ENCODE peak calls at places on chromosome 15, in four cellular contexts. J, L, H and C are unnamed samples.

GRCh38 chr15:82021992-82022391 is 23.8 kb downstream of the MEX3B start:
- DNase-seq in L (no peak), H (no peak), J (peak; percentile 60), C (no peak)

GRCh38 chr15:76313731-76314130 is 2.5 kb upstream of the ETFA start:
- DNase-seq in L (no peak), J (no peak), H (no peak), C (no peak)

GRCh38 chr15:91465696-91466095 is 365.6 kb downstream of the SV2B start:
- DNase-seq in J (no peak), H (no peak), L (no peak), C (no peak)

GRCh38 chr15:62835351-62835750 is 207.2 kb upstream of the TPM1 start:
- DNase-seq in L (no peak), J (no peak), H (peak; percentile 60), C (no peak)

GRCh38 chr15:27328616-27329015 is 357.6 kb downstream of the GABRG3 start:
- DNase-seq in J (no peak), L (no peak), H (no peak), C (no peak)

GRCh38 chr15:63369296-63369695 is 12.3 kb downstream of the CA12 start:
- DNase-seq in H (peak; percentile 32), J (no peak), L (no peak), C (no peak)

GRCh38 chr15:85010472-85011209 is 29.0 kb downstream of the PDE8A start:
- DNase-seq in J (no peak), H (peak; percentile 43), L (no peak), C (no peak)

GRCh38 chr15:35912196-35912595 is 366.2 kb upstream of the DPH6 start:
- DNase-seq in J (peak; percentile 13), L (no peak), H (peak; percentile 16), C (no peak)

GRCh38 chr15:40691737-40692136 is 3.2 kb upstream of the RAD51 start:
- DNase-seq in H (no peak), L (no peak), J (no peak), C (no peak)

GRCh38 chr15:95017950-95018349 is 786.6 kb downstream of the MCTP2 start:
- DNase-seq in L (no peak), J (no peak), H (peak; percentile 90), C (peak; percentile 44)

GRCh38 chr15:64979252-64979710 is 10.4 kb downstream of the SPG21 start:
- DNase-seq in L (no peak), J (no peak), H (peak; percentile 42), C (peak; percentile 38)

GRCh38 chr15:89442671-89443307 is 53.6 kb downstream of the RHCG start:
- DNase-seq in L (peak; percentile 53), H (peak; percentile 76), J (peak; percentile 8), C (peak; percentile 86)

GRCh38 chr15:63972801-63973200 is 73.5 kb downstream of the DAPK2 start:
- DNase-seq in L (peak; percentile 13), H (peak; percentile 62), J (no peak), C (peak; percentile 28)

GRCh38 chr15:97446138-97446537 is 514.4 kb upstream of the ARRDC4 start:
- DNase-seq in L (no peak), J (no peak), H (peak; percentile 36), C (peak; percentile 27)

GRCh38 chr15:44722011-44722410 is 10.7 kb downstream of the B2M start:
- DNase-seq in J (no peak), L (no peak), H (no peak), C (no peak)

GRCh38 chr15:90400759-90401314 is 12.8 kb downstream of the IQGAP1 start:
- DNase-seq in H (peak; percentile 99), L (no peak), J (peak; percentile 96), C (peak; percentile 79)

GRCh38 chr15:80019168-80019745 is 40.2 kb upstream of the ZFAND6 start:
- DNase-seq in H (no peak), J (no peak), L (no peak), C (no peak)

GRCh38 chr15:66927326-66928077 is 137.9 kb upstream of the SMAD3 start:
- DNase-seq in J (peak; percentile 51), L (no peak), H (peak; percentile 55), C (peak; percentile 6)

GRCh38 chr15:69561071-69561784 is 108.6 kb downstream of the RPLP1 start:
- DNase-seq in J (no peak), H (no peak), L (no peak), C (no peak)

GRCh38 chr15:43286074-43286473 is 19.3 kb upstream of the TGM5 start:
- DNase-seq in L (no peak), J (no peak), H (no peak), C (no peak)

GRCh38 chr15:75842722-75843617 is at the start of gene UBE2Q2:
- DNase-seq in J (peak; percentile 62), L (no peak), H (peak; percentile 91), C (peak; percentile 82)

GRCh38 chr15:57395292-57395691 is 19.0 kb downstream of the CGNL1 start:
- DNase-seq in H (no peak), L (no peak), J (peak; percentile 68), C (no peak)

GRCh38 chr15:50055333-50056278 is 63.4 kb downstream of the ATP8B4 start:
- DNase-seq in L (no peak), J (peak; percentile 92), H (no peak), C (no peak)

GRCh38 chr15:56016281-56016680 is 22.9 kb upstream of the NEDD4 start:
- DNase-seq in H (no peak), J (no peak), L (no peak), C (no peak)

GRCh38 chr15:25242957-25243799 is 195.6 kb downstream of the UBE3A start:
- DNase-seq in L (no peak), H (no peak), J (no peak), C (peak; percentile 12)

GRCh38 chr15:95106781-95107180 is 875.4 kb downstream of the MCTP2 start:
- DNase-seq in H (no peak), J (no peak), L (no peak), C (no peak)

GRCh38 chr15:64634020-64634419 is 141.4 kb downstream of the RBPMS2 start:
- DNase-seq in H (peak; percentile 72), J (no peak), L (no peak), C (no peak)

GRCh38 chr15:49438970-49439631 is 16.1 kb downstream of the FGF7 start:
- DNase-seq in J (no peak), L (no peak), H (peak; percentile 37), C (no peak)

GRCh38 chr15:89165677-89166076 is 55.7 kb downstream of the RLBP1 start:
- DNase-seq in H (peak; percentile 31), L (no peak), J (peak; percentile 29), C (no peak)

GRCh38 chr15:95604634-95605036 is 725.9 kb upstream of the NR2F2 start:
- DNase-seq in L (no peak), J (peak; percentile 94), H (no peak), C (no peak)

GRCh38 chr15:38868326-38869114 is 303.9 kb upstream of the RASGRP1 start:
- DNase-seq in J (peak; percentile 94), L (no peak), H (peak; percentile 68), C (no peak)
- H2BK15ac ChIP-seq in J (peak overlapping the region; percentile 67), L (no peak overlapping the region), H (no peak overlapping the region), C (no peak overlapping the region)

GRCh38 chr15:100298257-100298656 is 43.5 kb downstream of the ADAMTS17 start:
- DNase-seq in J (no peak), H (no peak), L (no peak), C (no peak)
- H3K56ac ChIP-seq in J (no peak overlapping the region), H (no peak overlapping the region), L (no peak overlapping the region), C (no peak overlapping the region)

GRCh38 chr15:41773332-41773728 is 954 bp upstream of the MAPKBP1 start:
- DNase-seq in H (no peak), L (no peak), J (no peak), C (no peak)

GRCh38 chr15:41773729-41774061 is 589 bp upstream of the MAPKBP1 start:
- DNase-seq in H (no peak), L (no peak), J (no peak), C (no peak)

GRCh38 chr15:41775651-41776050 is 1.4 kb downstream of the MAPKBP1 start:
- DNase-seq in H (no peak), L (no peak), J (no peak), C (no peak)

GRCh38 chr15:41774873-41775417 is 661 bp downstream of the MAPKBP1 start:
- DNase-seq in L (no peak), H (no peak), J (no peak), C (no peak)

GRCh38 chr15:41774062-41774872 is at the start of gene MAPKBP1:
- DNase-seq in L (peak; percentile 98), H (peak; percentile 99), J (peak; percentile 98), C (peak; percentile 99)
- H3K23ac ChIP-seq in L (no peak within 1 kb of the TSS), H (no peak within 1 kb of the TSS), J (peak within 1 kb of the TSS; percentile 96), C (no peak within 1 kb of the TSS)

GRCh38 chr15:60699845-60700244 is 220.9 kb upstream of the ICE2 start:
- DNase-seq in H (no peak), L (no peak), J (no peak), C (no peak)

GRCh38 chr15:60695713-60696522 is 217.0 kb upstream of the ICE2 start:
- DNase-seq in H (no peak), J (peak; percentile 71), L (no peak), C (no peak)

GRCh38 chr15:60691508-60692047 is 212.6 kb upstream of the ICE2 start:
- DNase-seq in L (no peak), J (no peak), H (no peak), C (no peak)

GRCh38 chr15:60701261-60702019 is 222.5 kb upstream of the ICE2 start:
- DNase-seq in H (no peak), J (peak; percentile 42), L (no peak), C (no peak)

GRCh38 chr15:60696523-60696859 is 217.5 kb upstream of the ICE2 start:
- DNase-seq in L (no peak), J (no peak), H (no peak), C (no peak)
- H2BK15ac ChIP-seq in L (no peak overlapping the region), J (no peak overlapping the region), H (no peak overlapping the region), C (no peak overlapping the region)